ENCODE peak calls at places on chromosomes 6 and 20, in eight cellular contexts. R is AG04450; W is IMR-90; T is A549; C is stomach; B is HepG2; U is naive thymus-derived CD4-positive, alpha-beta T cell; N is cardiac muscle cell. J is an unnamed sample. For H3K9me3, the result is how much of the 10 kb centered on the place peaks cover.

GRCh38 chr20:63270606-63271325 is 1.8 kb upstream of the ARFGAP1 start:
- DNase-seq in C (no peak), T (no peak), N (no peak), R (no peak), B (no peak), W (no peak), U (no peak), J (no peak)

GRCh38 chr6:119350202-119351004 is 842 bp upstream of the MAN1A1 start:
- DNase-seq in C (no peak), B (peak), R (peak), U (peak), N (peak), W (peak), T (peak), J (peak)

GRCh38 chr20:45119556-45120266 is 4.6 kb downstream of the WFDC12 start:
- DNase-seq in N (no peak), W (no peak), B (no peak), R (no peak), C (no peak), U (no peak), T (no peak), J (no peak)

GRCh38 chr6:96836579-96837137 is 619 bp downstream of the GPR63 start:
- DNase-seq in W (peak), U (peak), B (no peak), C (no peak), T (peak), N (peak), R (no peak), J (no peak)

GRCh38 chr6:161215193-161215592 is 58.7 kb downstream of the AGPAT4 start:
- DNase-seq in C (no peak), B (peak), W (peak), T (no peak), R (peak), U (no peak), N (no peak), J (no peak)

GRCh38 chr6:104537185-104537584 is 322.5 kb downstream of the HACE1 start:
- DNase-seq in N (no peak), T (no peak), W (peak), U (no peak), R (peak), C (no peak), B (no peak), J (no peak)

GRCh38 chr6:73452107-73452461 is at the start of gene CGAS:
- DNase-seq in B (no peak), T (peak), C (peak), W (peak), R (no peak), U (peak), N (peak), J (no peak)

GRCh38 chr20:60262967-60263603 is 304.9 kb downstream of the CDH26 start:
- DNase-seq in R (no peak), C (peak), U (peak), W (no peak), B (peak), N (peak), T (peak), J (no peak)

GRCh38 chr6:94478178-94479140 is 1059.1 kb upstream of the EPHA7 start:
- DNase-seq in N (no peak), U (no peak), B (no peak), C (no peak), T (no peak), R (no peak), W (no peak), J (no peak)

GRCh38 chr6:3285732-3286131 is 27.0 kb downstream of the PSMG4 start:
- DNase-seq in T (no peak), W (no peak), N (no peak), R (no peak), B (no peak), U (no peak), C (no peak), J (no peak)

GRCh38 chr6:151704383-151704782 is 103.1 kb upstream of the ESR1 start:
- DNase-seq in T (no peak), B (no peak), W (no peak), R (no peak), U (no peak), N (no peak), C (no peak), J (no peak)

GRCh38 chr6:18503588-18504231 is 116.6 kb downstream of the RNF144B start:
- DNase-seq in R (peak), T (peak), U (peak), W (peak), N (peak), B (peak), C (peak), J (peak)

DNA sequence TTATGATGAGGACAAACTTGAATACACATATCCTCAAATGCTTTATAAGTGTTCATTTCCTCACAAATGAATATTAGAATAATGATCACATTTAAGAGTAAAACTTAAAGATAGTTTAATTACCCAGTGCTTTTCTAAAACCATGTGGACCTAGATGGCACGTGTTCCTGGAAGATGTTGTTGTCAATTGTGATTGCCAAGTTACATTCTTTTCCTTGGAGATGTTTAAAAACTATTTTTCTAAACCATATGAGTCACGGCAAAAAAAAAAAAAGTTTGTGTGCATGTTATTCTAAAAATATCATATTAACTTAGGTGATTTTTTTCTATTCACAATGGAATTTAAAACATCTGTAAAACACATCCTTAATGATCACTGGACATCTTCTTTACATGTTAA is 51.1 kb downstream of the RCAN2 start:
- DNase-seq in U (no peak), T (no peak), W (peak), C (no peak), N (no peak), B (no peak), R (no peak), J (no peak)
- H3K4me3 ChIP-seq in U (no peak), T (no peak), W (no peak), C (no peak), N (no peak), B (no peak), R (no peak), J (no peak)

GRCh38 chr6:37952027-37952426 is 132.5 kb downstream of the ZFAND3 start:
- DNase-seq in T (no peak), C (no peak), N (no peak), B (no peak), W (no peak), R (no peak), U (no peak), J (no peak)
- H3K9me3 ChIP-seq in T (under half), C (under half), N (under half), B (under half), W (under half), R (under half), U (under half), J (under half)

DNA sequence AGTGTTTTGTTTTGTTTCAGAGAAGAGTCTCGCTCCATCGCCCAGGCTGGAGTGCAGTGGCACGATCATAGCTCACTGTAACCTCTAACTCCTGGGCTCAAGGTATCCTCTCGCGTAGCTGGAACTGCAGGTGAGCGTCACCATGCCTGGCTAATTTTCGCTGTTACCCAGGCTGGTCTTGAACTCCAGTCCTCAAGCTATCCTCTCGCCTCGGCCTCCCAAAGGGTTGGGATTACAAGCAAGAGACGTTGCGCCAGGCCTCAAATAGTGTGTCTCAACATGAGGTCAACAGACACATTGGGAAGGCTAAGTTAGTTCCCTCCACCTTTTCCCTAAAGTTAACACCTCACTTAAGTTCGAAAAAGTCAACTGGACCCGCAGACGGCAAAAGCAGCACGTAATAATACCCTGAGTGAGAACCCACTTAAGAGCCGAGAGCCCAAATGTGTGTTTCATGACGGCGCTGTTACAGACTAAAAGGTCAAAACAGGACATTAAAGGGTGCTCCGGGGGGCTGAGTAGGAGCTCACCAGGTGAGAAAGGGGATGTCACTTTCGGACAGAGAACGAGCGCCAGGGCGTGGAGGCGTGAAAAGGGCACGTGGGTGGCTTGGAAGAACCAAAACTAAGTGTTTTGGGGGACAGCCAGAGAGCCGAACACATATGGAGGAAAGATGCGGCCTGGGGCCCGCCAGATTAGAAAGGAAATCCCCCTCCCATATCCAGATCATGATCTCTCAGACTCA is 499 bp downstream of the TTI1 start:
- DNase-seq in B (peak), R (no peak), U (no peak), W (no peak), C (no peak), N (no peak), T (peak), J (no peak)
- H3K27ac ChIP-seq in B (peak), R (peak), U (peak), W (peak), C (peak), N (peak), T (peak), J (peak)

GRCh38 chr6:43285832-43286231 is 12.2 kb upstream of the SLC22A7 start:
- DNase-seq in B (no peak), T (no peak), R (no peak), W (no peak), C (no peak), N (no peak), U (no peak), J (no peak)

GRCh38 chr6:43286456-43286994 is 11.5 kb upstream of the SLC22A7 start:
- DNase-seq in U (no peak), C (no peak), N (no peak), T (no peak), R (no peak), B (no peak), W (no peak), J (no peak)

GRCh38 chr6:43284986-43285385 is 13.1 kb upstream of the SLC22A7 start:
- DNase-seq in N (no peak), U (no peak), T (no peak), R (no peak), B (no peak), C (no peak), W (no peak), J (no peak)

GRCh38 chr6:43283905-43284304 is 14.2 kb upstream of the SLC22A7 start:
- DNase-seq in R (no peak), N (no peak), T (no peak), B (no peak), W (no peak), U (no peak), C (no peak), J (no peak)

GRCh38 chr6:43285415-43285814 is 12.6 kb upstream of the SLC22A7 start:
- DNase-seq in U (no peak), R (no peak), W (no peak), T (no peak), C (no peak), N (no peak), B (no peak), J (no peak)
- H3K4me3 ChIP-seq in U (no peak), R (no peak), W (no peak), T (no peak), C (no peak), N (no peak), B (no peak), J (no peak)